ENCODE peak calls at places on chromosome 21, in four cellular contexts. M, F, Z and Q are unnamed samples.
A peak's percentile ranks its signal among the peaks of the same experiment; 100 is the strongest.

GRCh38 chr21:46119565-46120271 is 21.8 kb downstream of the COL6A2 start:
- DNase-seq in M (no peak), F (no peak), Z (no peak), Q (peak; percentile 82)

GRCh38 chr21:44907966-44908364 is 12.7 kb downstream of the ITGB2 start:
- DNase-seq in M (no peak), F (peak; percentile 42), Z (no peak), Q (no peak)

GRCh38 chr21:36788116-36788515 is 89.2 kb downstream of the SIM2 start:
- DNase-seq in M (peak; percentile 70), F (peak; percentile 22), Z (peak; percentile 36), Q (no peak)

GRCh38 chr21:41927727-41928409 is 25.9 kb downstream of the C2CD2 start:
- DNase-seq in M (no peak), F (no peak), Z (no peak), Q (no peak)

GRCh38 chr21:42476493-42477342 is 19.3 kb downstream of the RSPH1 start:
- DNase-seq in M (no peak), F (no peak), Z (no peak), Q (peak; percentile 66)

GRCh38 chr21:15718709-15719108 is 11.1 kb upstream of the USP25 start:
- DNase-seq in M (no peak), F (no peak), Z (no peak), Q (no peak)

GRCh38 chr21:45482899-45483821 is 59.1 kb downstream of the SLC19A1 start:
- DNase-seq in M (no peak), F (no peak), Z (no peak), Q (no peak)

GRCh38 chr21:41993744-41994143 is 16.4 kb downstream of the ZBTB21 start:
- DNase-seq in M (no peak), F (peak; percentile 71), Z (peak; percentile 87), Q (no peak)

GRCh38 chr21:41864311-41865001 is 14.7 kb downstream of the PRDM15 start:
- DNase-seq in M (no peak), F (no peak), Z (no peak), Q (no peak)

GRCh38 chr21:45470087-45470515 is 65.1 kb downstream of the COL18A1 start:
- DNase-seq in M (no peak), F (no peak), Z (no peak), Q (no peak)

GRCh38 chr21:37710555-37711293 is 205.5 kb downstream of the KCNJ6 start:
- DNase-seq in M (no peak), F (peak; percentile 21), Z (peak; percentile 7), Q (no peak)

GRCh38 chr21:45551316-45551715 is 9.1 kb upstream of the SLC19A1 start:
- DNase-seq in M (peak; percentile 80), F (peak; percentile 81), Z (peak; percentile 67), Q (no peak)

GRCh38 chr21:16192900-16193299 is 463.1 kb downstream of the USP25 start:
- DNase-seq in M (peak; percentile 86), F (peak; percentile 39), Z (peak; percentile 51), Q (no peak)

GRCh38 chr21:40699366-40699765 is 147.6 kb downstream of the DSCAM start:
- DNase-seq in M (no peak), F (no peak), Z (no peak), Q (no peak)

GRCh38 chr21:36565616-36566015 is 85.7 kb upstream of the CLDN14 start:
- DNase-seq in M (no peak), F (no peak), Z (no peak), Q (peak; percentile 46)

GRCh38 chr21:15135867-15136629 is 71.2 kb upstream of the NRIP1 start:
- DNase-seq in M (no peak), F (no peak), Z (no peak), Q (no peak)

GRCh38 chr21:44751186-44751798 is 39.9 kb upstream of the TSPEAR start:
- DNase-seq in M (no peak), F (no peak), Z (no peak), Q (no peak)

GRCh38 chr21:45989355-45990048 is 7.9 kb downstream of the COL6A1 start:
- DNase-seq in M (no peak), F (no peak), Z (no peak), Q (no peak)

GRCh38 chr21:41098076-41098475 is 69.9 kb upstream of the BACE2 start:
- DNase-seq in M (no peak), F (no peak), Z (no peak), Q (no peak)

GRCh38 chr21:14989359-14989758 is 75.4 kb downstream of the NRIP1 start:
- DNase-seq in M (no peak), F (peak; percentile 61), Z (no peak), Q (no peak)

GRCh38 chr21:40586575-40586974 is 260.4 kb downstream of the DSCAM start:
- DNase-seq in M (no peak), F (no peak), Z (no peak), Q (no peak)

GRCh38 chr21:45571641-45572040 is 29.4 kb upstream of the SLC19A1 start:
- DNase-seq in M (no peak), F (no peak), Z (no peak), Q (no peak)

GRCh38 chr21:36004441-36004840 is 55.9 kb downstream of the SETD4 start:
- DNase-seq in M (no peak), F (no peak), Z (no peak), Q (no peak)

GRCh38 chr21:45573452-45574035 is 31.3 kb upstream of the SLC19A1 start:
- DNase-seq in M (no peak), F (no peak), Z (no peak), Q (no peak)

GRCh38 chr21:41640756-41641509 is 125.9 kb downstream of the RIPK4 start:
- DNase-seq in M (peak; percentile 47), F (peak; percentile 73), Z (no peak), Q (no peak)

GRCh38 chr21:15414057-15414456 is 315.7 kb upstream of the USP25 start:
- DNase-seq in M (peak; percentile 2), F (no peak), Z (no peak), Q (no peak)

GRCh38 chr21:35882791-35883240 is 177.5 kb downstream of the SETD4 start:
- DNase-seq in M (no peak), F (peak; percentile 2), Z (peak; percentile 38), Q (no peak)

GRCh38 chr21:45979141-45979631 is 2.4 kb upstream of the COL6A1 start:
- DNase-seq in M (no peak), F (no peak), Z (no peak), Q (peak; percentile 84)

GRCh38 chr21:41011968-41012367 is 156.0 kb upstream of the BACE2 start:
- DNase-seq in M (no peak), F (no peak), Z (no peak), Q (no peak)

GRCh38 chr21:23660560-23660959 is 1946.7 kb downstream of the MRPL39 start:
- DNase-seq in M (no peak), F (no peak), Z (no peak), Q (no peak)

GRCh38 chr21:35386491-35387079 is 337.5 kb upstream of the RUNX1 start:
- DNase-seq in M (no peak), F (no peak), Z (no peak), Q (no peak)

GRCh38 chr21:37210017-37210593 is 57.0 kb downstream of the VPS26C start:
- DNase-seq in M (no peak), F (no peak), Z (no peak), Q (peak; percentile 62)

GRCh38 chr21:45584786-45585185 is 42.5 kb upstream of the SLC19A1 start:
- DNase-seq in M (no peak), F (no peak), Z (no peak), Q (no peak)

GRCh38 chr21:44918107-44918470 is 2.6 kb downstream of the ITGB2 start:
- DNase-seq in M (no peak), F (no peak), Z (no peak), Q (no peak)

GRCh38 chr21:41897047-41897669 is 18.0 kb upstream of the PRDM15 start:
- DNase-seq in M (no peak), F (no peak), Z (no peak), Q (no peak)

GRCh38 chr21:45974073-45975016 is 7.2 kb upstream of the COL6A1 start:
- DNase-seq in M (peak; percentile 26), F (peak; percentile 70), Z (peak; percentile 85), Q (peak; percentile 88)

GRCh38 chr21:28159396-28159795 is 833.3 kb downstream of the LTN1 start:
- DNase-seq in M (no peak), F (no peak), Z (no peak), Q (no peak)

GRCh38 chr21:17390575-17390974 is 122.3 kb upstream of the CXADR start:
- DNase-seq in M (no peak), F (no peak), Z (no peak), Q (no peak)

DNA sequence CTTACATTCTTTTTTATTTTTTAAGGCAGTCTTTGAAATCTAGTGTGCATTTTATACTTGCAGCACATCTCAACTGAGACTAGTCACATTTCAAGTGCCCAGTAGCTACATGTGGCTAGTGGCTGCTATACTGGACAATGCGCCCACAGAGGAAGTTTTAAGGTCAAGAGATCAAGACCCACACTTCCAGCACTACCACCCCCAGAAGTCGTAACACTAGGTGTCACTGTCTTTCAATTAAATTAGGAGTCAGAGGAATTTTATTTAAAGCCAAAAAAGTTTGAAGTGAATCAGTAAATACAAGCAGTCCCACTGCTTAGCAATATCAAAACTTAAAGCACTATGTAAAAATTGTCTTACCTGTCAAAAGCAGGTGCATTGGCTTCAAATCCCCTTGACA is 39.9 kb downstream of the SYNJ1 start:
- DNase-seq in M (peak; percentile 6), F (no peak), Z (no peak), Q (no peak)
- TF ChIP-seq CTCF in M (no peak), F (no peak), Z (no peak), Q (no peak)

DNA sequence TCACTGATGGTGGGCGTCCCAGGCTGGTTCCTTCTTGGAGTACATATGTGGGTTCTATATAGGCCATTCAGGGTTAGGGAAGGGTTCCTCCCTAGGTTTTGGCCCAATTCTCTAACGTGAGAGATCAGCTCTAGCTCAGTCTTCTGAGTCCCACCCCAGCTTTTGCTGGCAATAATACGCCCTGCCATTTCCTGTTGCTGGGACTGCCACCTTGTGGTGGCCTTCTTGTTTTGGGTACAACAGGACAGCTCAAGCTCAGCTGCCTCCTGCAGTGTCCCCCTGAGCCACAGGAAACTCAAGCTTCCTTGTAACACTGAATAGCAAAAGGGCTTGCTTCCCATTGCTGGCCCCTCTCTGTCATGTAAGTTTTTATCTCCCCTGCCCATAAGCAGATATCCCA is 77.8 kb downstream of the BACH1 start:
- DNase-seq in M (peak; percentile 33), F (peak; percentile 37), Z (no peak), Q (no peak)
- TF ChIP-seq CTCF in M (peak; percentile 15), F (peak; percentile 39), Z (peak; percentile 16), Q (peak; percentile 35)

GRCh38 chr21:31913191-31913608 is 40.4 kb downstream of the HUNK start:
- DNase-seq in M (no peak), F (no peak), Z (no peak), Q (no peak)

GRCh38 chr21:31918250-31918775 is 45.5 kb downstream of the HUNK start:
- DNase-seq in M (no peak), F (no peak), Z (no peak), Q (no peak)

GRCh38 chr21:31917108-31917507 is 44.3 kb downstream of the HUNK start:
- DNase-seq in M (no peak), F (no peak), Z (no peak), Q (no peak)

GRCh38 chr21:31914472-31914871 is 41.7 kb downstream of the HUNK start:
- DNase-seq in M (no peak), F (no peak), Z (no peak), Q (no peak)

GRCh38 chr21:31915566-31915965 is 42.7 kb downstream of the HUNK start:
- DNase-seq in M (no peak), F (no peak), Z (no peak), Q (no peak)
- TF ChIP-seq CTCF in M (no peak), F (no peak), Z (no peak), Q (no peak)

DNA sequence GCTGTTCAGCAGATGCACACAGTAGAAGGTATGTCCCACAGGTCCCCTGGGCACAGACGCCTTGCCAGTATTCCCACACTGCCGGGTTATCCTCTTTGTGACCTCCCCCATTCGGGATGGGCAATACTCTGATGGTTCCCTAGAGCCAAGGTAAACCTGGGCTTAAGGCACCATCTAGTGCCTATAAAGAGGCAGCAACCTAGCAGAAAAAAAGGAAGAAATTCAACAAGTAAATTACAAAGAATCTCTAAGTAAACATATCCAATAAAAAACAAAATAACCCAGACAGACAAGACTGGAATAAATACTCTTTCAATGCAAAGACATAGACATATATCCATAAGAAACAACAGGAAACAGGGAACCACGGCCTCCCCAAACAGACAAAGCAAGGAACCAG is 39.4 kb downstream of the HSF2BP start:
- DNase-seq in M (peak; percentile 23), F (peak; percentile 31), Z (no peak), Q (no peak)
- TF ChIP-seq CTCF in M (peak; percentile 6), F (peak; percentile 18), Z (peak; percentile 9), Q (peak; percentile 15)